ENCODE peak calls at places on chromosomes 5 and 9, in nine cellular contexts. Q is AG04450; I is activated CD4-positive, alpha-beta memory T cell treated with anti-CD3 and anti-CD28 coated beads, Interleukin-2, amount 10 ng/mL, durations not matched to agents 7 days and 5 days; A is SJSA1; S is stimulated activated naive CD4-positive, alpha-beta T cell; T is HS-5; E is DMS79; D is progenitor cell of endocrine pancreas; V is astrocyte of the hippocampus. X is an unnamed sample.

GRCh38 chr9:114592356-114592755 is 4.8 kb downstream of the ATP6V1G1 start:
- DNase-seq in Q (no peak), I (peak), A (no peak), S (peak), T (no peak), E (no peak), D (no peak), V (peak), X (no peak)

GRCh38 chr5:40258205-40258604 is 421.5 kb upstream of the PTGER4 start:
- DNase-seq in Q (no peak), I (peak), A (no peak), S (no peak), T (no peak), E (no peak), D (no peak), V (no peak), X (no peak)

GRCh38 chr5:22500521-22500920 is 352.6 kb downstream of the CDH12 start:
- DNase-seq in Q (no peak), I (no peak), A (no peak), S (no peak), T (no peak), E (no peak), D (no peak), V (no peak), X (no peak)

GRCh38 chr5:150836703-150837102 is 9.6 kb upstream of the IRGM start:
- DNase-seq in Q (no peak), I (no peak), A (no peak), S (no peak), T (no peak), E (no peak), D (no peak), V (no peak), X (no peak)

GRCh38 chr5:98397081-98397480 is 376.4 kb upstream of the RGMB start:
- DNase-seq in Q (no peak), I (no peak), A (no peak), S (no peak), T (no peak), E (no peak), D (no peak), V (peak), X (no peak)

GRCh38 chr9:124360277-124360676 is 55.0 kb downstream of the PSMB7 start:
- DNase-seq in Q (no peak), I (no peak), A (no peak), S (no peak), T (no peak), E (no peak), D (no peak), V (no peak), X (no peak)

GRCh38 chr5:158135682-158136176 is 276.8 kb upstream of the CLINT1 start:
- DNase-seq in Q (no peak), I (no peak), A (no peak), S (no peak), T (no peak), E (no peak), D (peak), V (no peak), X (no peak)

GRCh38 chr9:34663296-34663590 is 786 bp upstream of the CCL27 start:
- DNase-seq in Q (no peak), I (no peak), A (no peak), S (peak), T (no peak), E (no peak), D (no peak), V (no peak), X (no peak)

GRCh38 chr5:9056046-9056445 is 489.8 kb downstream of the SEMA5A start:
- DNase-seq in Q (no peak), I (no peak), A (no peak), S (no peak), T (no peak), E (no peak), D (no peak), V (peak), X (no peak)

GRCh38 chr9:82209797-82210470 is 221.4 kb downstream of the SPATA31D1 start:
- DNase-seq in Q (no peak), I (no peak), A (no peak), S (no peak), T (no peak), E (no peak), D (no peak), V (no peak), X (no peak)

GRCh38 chr5:88145603-88146467 is 122.8 kb downstream of the TMEM161B start:
- DNase-seq in Q (no peak), I (peak), A (no peak), S (no peak), T (no peak), E (no peak), D (no peak), V (peak), X (no peak)

GRCh38 chr5:64612349-64612961 is 77.8 kb upstream of the SHISAL2B start:
- DNase-seq in Q (peak), I (no peak), A (peak), S (no peak), T (no peak), E (no peak), D (no peak), V (peak), X (no peak)

GRCh38 chr5:1401681-1402096 is 43.6 kb downstream of the SLC6A3 start:
- DNase-seq in Q (no peak), I (no peak), A (no peak), S (no peak), T (no peak), E (no peak), D (no peak), V (no peak), X (no peak)

GRCh38 chr9:113574381-113575262 is 111.1 kb downstream of the RGS3 start:
- DNase-seq in Q (no peak), I (no peak), A (no peak), S (no peak), T (no peak), E (no peak), D (no peak), V (peak), X (peak)

GRCh38 chr9:70100362-70100761 is 56.7 kb downstream of the MAMDC2 start:
- DNase-seq in Q (no peak), I (no peak), A (no peak), S (no peak), T (no peak), E (no peak), D (no peak), V (peak), X (no peak)

GRCh38 chr9:126516936-126517750 is 96.6 kb upstream of the LMX1B start:
- DNase-seq in Q (peak), I (peak), A (peak), S (no peak), T (peak), E (peak), D (no peak), V (peak), X (no peak)

GRCh38 chr5:171954721-171955120 is 51.7 kb downstream of the FBXW11 start:
- DNase-seq in Q (no peak), I (no peak), A (peak), S (no peak), T (peak), E (no peak), D (no peak), V (peak), X (no peak)

GRCh38 chr5:77630246-77631165 is 8.0 kb downstream of the OTP start:
- DNase-seq in Q (no peak), I (peak), A (peak), S (no peak), T (peak), E (peak), D (peak), V (peak), X (no peak)

GRCh38 chr9:99660191-99660636 is 161.5 kb upstream of the NR4A3 start:
- DNase-seq in Q (no peak), I (no peak), A (no peak), S (no peak), T (no peak), E (no peak), D (no peak), V (no peak), X (no peak)

GRCh38 chr9:84501587-84501986 is 161.0 kb upstream of the SLC28A3 start:
- DNase-seq in Q (no peak), I (no peak), A (no peak), S (no peak), T (no peak), E (no peak), D (no peak), V (peak), X (no peak)

GRCh38 chr5:132872788-132873118 is 715 bp upstream of the LEAP2 start:
- DNase-seq in Q (no peak), I (no peak), A (no peak), S (no peak), T (no peak), E (no peak), D (no peak), V (no peak), X (no peak)

GRCh38 chr5:119293202-119293829 is 62.5 kb upstream of the TNFAIP8 start:
- DNase-seq in Q (no peak), I (no peak), A (no peak), S (no peak), T (no peak), E (no peak), D (no peak), V (no peak), X (no peak)

GRCh38 chr9:125121156-125121555 is 22.2 kb downstream of the SCAI start:
- DNase-seq in Q (no peak), I (no peak), A (no peak), S (no peak), T (no peak), E (no peak), D (no peak), V (no peak), X (no peak)

GRCh38 chr5:56641635-56642255 is 173.6 kb upstream of the MAP3K1 start:
- DNase-seq in Q (no peak), I (no peak), A (no peak), S (no peak), T (no peak), E (no peak), D (no peak), V (no peak), X (no peak)

GRCh38 chr5:120405923-120406322 is 58.2 kb upstream of the PRR16 start:
- DNase-seq in Q (no peak), I (no peak), A (no peak), S (no peak), T (peak), E (no peak), D (no peak), V (peak), X (no peak)